ENCODE peak calls at places on chromosomes 11 and 22, in six cellular contexts. J is K562, D is A549, I is H1, Q is WTC11, M is HepG2. H is an unnamed sample.

GRCh38 chr11:73387594-73388021 is 11.4 kb downstream of the RELT start:
- DNase-seq in J (no peak), D (no peak), I (no peak), Q (no peak), M (no peak), H (no peak)

GRCh38 chr22:37154925-37155712 is 5.4 kb upstream of the IL2RB start:
- DNase-seq in J (no peak), D (no peak), I (no peak), Q (no peak), M (no peak), H (no peak)

GRCh38 chr11:10317281-10317755 is 12.4 kb downstream of the ADM start:
- DNase-seq in J (no peak), D (no peak), I (no peak), Q (peak; percentile 19), M (no peak), H (no peak)

GRCh38 chr22:20239951-20240773 is 28.0 kb downstream of the RTN4R start:
- DNase-seq in J (peak; percentile 66), D (no peak), I (no peak), Q (peak; percentile 36), M (no peak), H (peak; percentile 75)

GRCh38 chr11:108672113-108672512 is 7.2 kb downstream of the DDX10 start:
- DNase-seq in J (peak; percentile 9), D (no peak), I (no peak), Q (no peak), M (no peak), H (peak; percentile 27)

GRCh38 chr22:40855104-40855959 is 1.1 kb downstream of the ST13 start:
- DNase-seq in J (no peak), D (no peak), I (no peak), Q (no peak), M (no peak), H (no peak)

GRCh38 chr11:86287468-86287796 is 14.6 kb upstream of the HIKESHI start:
- DNase-seq in J (no peak), D (no peak), I (no peak), Q (no peak), M (no peak), H (no peak)

GRCh38 chr11:4539603-4540219 is 5.3 kb upstream of the OR52M1 start:
- DNase-seq in J (peak; percentile 63), D (peak; percentile 30), I (no peak), Q (peak; percentile 66), M (peak; percentile 18), H (peak; percentile 51)

GRCh38 chr11:69814902-69815301 is 4.3 kb downstream of the FGF3 start:
- DNase-seq in J (no peak), D (no peak), I (no peak), Q (no peak), M (no peak), H (no peak)

GRCh38 chr22:19287076-19287724 is 4.3 kb downstream of the CLTCL1 start:
- DNase-seq in J (no peak), D (peak; percentile 45), I (no peak), Q (no peak), M (no peak), H (no peak)

GRCh38 chr11:19938051-19938856 is 222.0 kb downstream of the DBX1 start:
- DNase-seq in J (peak; percentile 70), D (peak; percentile 63), I (no peak), Q (peak; percentile 76), M (peak; percentile 40), H (peak; percentile 71)

GRCh38 chr11:68012843-68013610 is 2.9 kb downstream of the ALDH3B1 start:
- DNase-seq in J (no peak), D (peak; percentile 98), I (no peak), Q (no peak), M (peak; percentile 96), H (no peak)

GRCh38 chr11:24496728-24497396 is at the start of gene LUZP2:
- DNase-seq in J (no peak), D (no peak), I (peak; percentile 57), Q (peak; percentile 65), M (no peak), H (peak; percentile 42)

GRCh38 chr11:59106363-59107336 is at the start of gene FAM111B:
- DNase-seq in J (peak; percentile 7), D (peak; percentile 94), I (no peak), Q (peak; percentile 82), M (peak; percentile 94), H (peak; percentile 91)

GRCh38 chr22:44309137-44309536 is 3.6 kb downstream of the SHISAL1 start:
- DNase-seq in J (no peak), D (peak; percentile 53), I (no peak), Q (no peak), M (no peak), H (peak; percentile 29)

GRCh38 chr11:12961615-12962014 is 47.5 kb upstream of the RASSF10 start:
- DNase-seq in J (no peak), D (peak; percentile 34), I (no peak), Q (no peak), M (no peak), H (no peak)

GRCh38 chr11:75499423-75500305 is 26.1 kb downstream of the GDPD5 start:
- DNase-seq in J (peak; percentile 26), D (peak; percentile 92), I (no peak), Q (no peak), M (no peak), H (no peak)

GRCh38 chr11:68792400-68792955 is 41.2 kb upstream of the TESMIN start:
- DNase-seq in J (no peak), D (no peak), I (no peak), Q (no peak), M (no peak), H (no peak)

GRCh38 chr11:129202646-129203045 is 10.5 kb upstream of the ARHGAP32 start:
- DNase-seq in J (no peak), D (no peak), I (no peak), Q (no peak), M (peak; percentile 71), H (no peak)

GRCh38 chr11:8015753-8016239 is 28.7 kb downstream of the EIF3F start:
- DNase-seq in J (no peak), D (no peak), I (no peak), Q (no peak), M (no peak), H (no peak)

GRCh38 chr22:48702573-48703264 is 1125.0 kb downstream of the BRD1 start:
- DNase-seq in J (no peak), D (no peak), I (no peak), Q (no peak), M (peak; percentile 98), H (no peak)

GRCh38 chr11:12897867-12898266 is 111.2 kb upstream of the RASSF10 start:
- DNase-seq in J (no peak), D (no peak), I (no peak), Q (no peak), M (no peak), H (no peak)

GRCh38 chr11:59644528-59644927 is 24.3 kb downstream of the PATL1 start:
- DNase-seq in J (no peak), D (no peak), I (no peak), Q (no peak), M (no peak), H (no peak)

GRCh38 chr11:8913961-8914660 is 3.1 kb downstream of the AKIP1 start:
- DNase-seq in J (peak; percentile 53), D (peak; percentile 29), I (no peak), Q (peak; percentile 65), M (peak; percentile 37), H (peak; percentile 57)

GRCh38 chr22:36579441-36579840 is 50.5 kb upstream of the EIF3D start:
- DNase-seq in J (no peak), D (no peak), I (no peak), Q (no peak), M (no peak), H (no peak)

GRCh38 chr11:114315749-114316368 is 19.7 kb downstream of the NNMT start:
- DNase-seq in J (peak; percentile 32), D (peak; percentile 97), I (no peak), Q (no peak), M (peak; percentile 83), H (peak; percentile 51)

GRCh38 chr22:24380220-24381218 is 46.9 kb upstream of the ADORA2A start:
- DNase-seq in J (no peak), D (no peak), I (no peak), Q (no peak), M (no peak), H (no peak)

GRCh38 chr22:49494555-49494954 is 333.1 kb downstream of the BRD1 start:
- DNase-seq in J (no peak), D (no peak), I (no peak), Q (no peak), M (no peak), H (no peak)

GRCh38 chr11:6640985-6641701 is 14.5 kb downstream of the DCHS1 start:
- DNase-seq in J (no peak), D (no peak), I (no peak), Q (no peak), M (no peak), H (no peak)

GRCh38 chr11:77705195-77705876 is 67.7 kb upstream of the CLNS1A start:
- DNase-seq in J (peak; percentile 44), D (peak; percentile 51), I (no peak), Q (no peak), M (peak; percentile 71), H (peak; percentile 5)

GRCh38 chr11:113278925-113279324 is 35.5 kb upstream of the TTC12 start:
- DNase-seq in J (no peak), D (no peak), I (no peak), Q (no peak), M (no peak), H (no peak)

DNA sequence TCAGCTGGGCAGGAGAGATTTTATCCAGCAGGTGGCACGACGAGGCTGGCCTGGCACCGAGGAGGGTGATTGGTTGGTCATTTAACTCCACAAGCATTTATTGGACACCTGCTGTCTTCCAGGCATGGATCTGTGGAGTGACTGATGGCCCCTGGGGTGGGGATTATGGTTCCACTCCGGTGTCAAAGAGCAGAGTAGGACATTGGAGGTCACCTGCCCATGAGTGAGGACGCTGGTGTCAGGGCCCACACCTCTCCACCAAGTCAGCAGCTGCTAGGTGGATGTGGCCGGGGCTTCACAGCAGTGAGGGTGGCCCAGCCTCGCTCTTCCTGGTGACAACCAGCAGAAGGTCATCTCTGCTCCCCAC is 428.5 kb downstream of the TBC1D22A start:
- DNase-seq in J (no peak), D (no peak), I (no peak), Q (no peak), M (no peak), H (no peak)
- TF ChIP-seq CTCF in J (no peak), D (no peak), I (no peak), Q (no peak), M (no peak), H (no peak)

DNA sequence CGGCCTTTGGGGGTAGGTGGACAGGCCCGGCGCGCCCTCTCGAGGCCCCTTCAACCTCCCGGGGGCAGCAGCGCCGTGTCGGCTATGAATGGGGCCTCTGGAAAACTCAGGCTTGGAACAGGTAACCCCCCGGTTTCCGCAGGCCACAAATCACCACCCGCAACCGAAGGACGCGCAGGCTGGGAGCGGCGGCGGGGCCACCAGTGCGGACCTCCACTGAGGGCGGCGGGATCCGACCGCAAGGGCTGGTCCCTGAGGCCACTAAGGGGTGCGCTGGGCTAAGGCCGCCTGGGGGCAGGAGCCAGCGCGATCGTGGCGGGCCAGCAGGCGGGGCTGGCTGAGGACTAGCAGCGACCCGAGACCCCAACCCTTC is 695 bp upstream of the ATF4 start:
- DNase-seq in J (peak; percentile 60), D (peak; percentile 61), I (no peak), Q (peak; percentile 69), M (peak; percentile 58), H (no peak)
- TF ChIP-seq JUN in J (peak; percentile 3), D (no peak), I (no peak), Q (no peak), M (peak; percentile 35), H (no peak)

GRCh38 chr11:2122907-2123627 is 16.1 kb downstream of the IGF2 start:
- DNase-seq in J (no peak), D (no peak), I (no peak), Q (no peak), M (peak; percentile 43), H (peak; percentile 38)
- TF ChIP-seq CTCF in J (peak; percentile 18), D (no peak), I (peak; percentile 12), Q (no peak), M (peak; percentile 77), H (peak; percentile 29)

GRCh38 chr11:95547186-95547585 is 242.4 kb downstream of the FAM76B start:
- DNase-seq in J (no peak), D (no peak), I (no peak), Q (no peak), M (no peak), H (no peak)
- TF ChIP-seq JUN in J (no peak), D (no peak), I (no peak), Q (no peak), M (no peak), H (no peak)

H was measured in endothelial cell of umbilical vein.